ENCODE peak calls at places on chromosomes 3 and 15, in five cellular contexts. B is neuronal stem cell, O is H9, E is trophoblast cell, H is H1. R is an unnamed sample.

GRCh38 chr3:136173939-136174338 is 22.2 kb downstream of the MSL2 start:
- DNase-seq in B (no peak), O (no peak), E (no peak), H (no peak), R (no peak)

GRCh38 chr3:39638286-39638685 is 170.8 kb downstream of the MOBP start:
- DNase-seq in B (no peak), O (no peak), E (no peak), H (no peak), R (no peak)

GRCh38 chr3:186990878-186991308 is 60.6 kb downstream of the ST6GAL1 start:
- DNase-seq in B (no peak), O (no peak), E (peak; percentile 74), H (no peak), R (no peak)

GRCh38 chr3:97949110-97949485 is 23.1 kb downstream of the RIOX2 start:
- DNase-seq in B (no peak), O (no peak), E (no peak), H (no peak), R (no peak)

GRCh38 chr15:68497206-68497910 is 65.4 kb upstream of the ITGA11 start:
- DNase-seq in B (no peak), O (no peak), E (no peak), H (peak; percentile 28), R (no peak)

GRCh38 chr3:146468234-146468931 is 978 bp downstream of the PLSCR2 start:
- DNase-seq in B (no peak), O (no peak), E (no peak), H (no peak), R (no peak)

GRCh38 chr3:151383956-151384355 is 597 bp downstream of the P2RY12 start:
- DNase-seq in B (no peak), O (no peak), E (no peak), H (no peak), R (no peak)

GRCh38 chr15:43237842-43238470 is 17.1 kb upstream of the EPB42 start:
- DNase-seq in B (no peak), O (no peak), E (no peak), H (no peak), R (no peak)

GRCh38 chr3:169668081-169668956 is 4.8 kb upstream of the MECOM start:
- DNase-seq in B (peak; percentile 52), O (peak; percentile 54), E (peak; percentile 58), H (peak; percentile 73), R (peak; percentile 35)

DNA sequence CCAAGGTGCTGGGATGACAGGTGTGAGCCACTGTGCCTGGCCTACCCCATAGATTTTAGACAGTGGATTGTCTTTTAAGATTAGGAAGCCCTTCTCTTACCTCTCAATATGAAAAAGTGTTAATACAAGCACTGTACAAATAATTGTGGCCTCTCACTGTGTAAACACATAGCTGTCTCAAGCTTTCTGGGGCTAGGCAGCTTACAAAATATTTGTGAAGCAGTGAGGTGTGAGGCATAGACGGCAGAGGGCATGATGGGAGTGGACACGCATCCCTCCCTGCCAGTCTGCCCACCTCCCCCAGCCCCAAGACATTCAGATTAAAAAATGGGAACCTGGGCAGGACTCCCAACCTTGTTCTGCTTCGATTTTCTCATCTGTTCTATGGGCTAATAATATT is 34.6 kb downstream of the SQOR start:
- DNase-seq in B (no peak), O (no peak), E (no peak), H (no peak), R (no peak)
- H3K4me2 ChIP-seq in B (no peak overlapping the region), O (no peak overlapping the region), E (no peak overlapping the region), H (no peak overlapping the region), R (no peak overlapping the region)

GRCh38 chr3:42600111-42600957 is at the start of gene NKTR:
- DNase-seq in B (peak; percentile 100), O (peak; percentile 100), E (peak; percentile 100), H (peak; percentile 100), R (peak; percentile 98)

GRCh38 chr3:42591811-42592210 is 1.2 kb downstream of the SS18L2 start:
- DNase-seq in B (no peak), O (no peak), E (no peak), H (no peak), R (no peak)

GRCh38 chr3:42590989-42591756 is 513 bp downstream of the SS18L2 start:
- DNase-seq in B (no peak), O (no peak), E (peak; percentile 22), H (no peak), R (peak; percentile 39)

GRCh38 chr3:42593635-42594034 is 3.0 kb downstream of the SS18L2 start:
- DNase-seq in B (no peak), O (no peak), E (no peak), H (no peak), R (no peak)

DNA sequence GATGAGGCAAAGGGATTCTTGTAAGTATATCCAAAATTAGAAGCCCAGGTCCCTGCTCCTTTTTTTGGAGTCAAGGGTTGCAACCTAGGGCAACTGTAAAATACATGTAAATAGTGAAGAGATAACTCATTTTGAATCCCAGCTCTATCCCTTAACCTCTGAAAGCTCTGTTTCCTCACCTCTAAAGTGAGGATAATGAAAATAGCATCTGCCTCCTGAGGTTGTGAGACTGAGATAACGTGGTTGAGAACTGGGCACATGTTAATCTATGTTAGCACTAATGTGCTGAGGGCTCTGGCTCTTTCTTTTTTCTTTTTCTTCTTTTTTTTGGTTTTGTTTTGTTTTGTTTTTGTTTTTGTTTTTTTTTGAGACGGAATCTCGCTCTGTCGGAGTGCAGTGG is 4.8 kb upstream of the NKTR start:
- DNase-seq in B (no peak), O (no peak), E (no peak), H (no peak), R (no peak)
- H2BK12ac ChIP-seq in B (no peak overlapping the region), O (no peak overlapping the region), E (no peak overlapping the region), H (no peak overlapping the region), R (no peak overlapping the region)

DNA sequence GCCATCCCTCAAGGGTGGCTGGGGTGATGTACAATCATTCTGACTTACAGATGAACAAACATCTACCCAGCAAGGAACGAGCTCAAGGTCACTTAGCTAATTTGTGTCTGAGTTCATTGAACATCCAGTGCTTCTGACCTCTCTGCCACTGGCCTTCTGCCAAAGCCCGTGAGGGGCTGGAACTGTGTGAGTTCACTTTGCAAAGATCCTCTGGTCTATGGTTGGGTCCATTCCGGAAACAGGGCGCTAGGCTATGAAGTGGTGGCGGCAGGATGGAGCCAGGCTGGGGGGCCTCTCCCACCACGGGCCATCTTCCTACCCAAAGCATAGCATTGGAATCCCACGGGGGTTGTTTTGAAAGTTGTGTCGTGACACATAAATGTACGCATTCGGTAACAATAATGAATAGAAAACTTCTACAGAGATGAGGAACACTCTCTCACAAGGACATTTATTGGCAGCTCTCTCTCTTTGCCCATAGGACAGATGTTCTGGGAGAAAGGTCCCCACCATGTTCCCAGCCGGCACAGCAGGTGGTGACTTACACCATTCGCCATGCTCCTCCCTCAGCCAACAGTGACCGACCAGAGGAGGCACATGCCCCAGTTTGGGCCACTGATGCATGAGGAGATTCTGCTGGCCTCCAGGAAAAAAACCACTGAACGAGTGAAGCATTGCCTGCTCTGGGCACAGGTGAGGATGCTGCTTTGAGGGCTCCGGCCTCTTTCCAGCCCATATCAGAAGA is 214.7 kb upstream of the CHRNA7 start:
- DNase-seq in B (no peak), O (no peak), E (no peak), H (no peak), R (no peak)
- H2BK120ac ChIP-seq in B (no peak overlapping the region), O (no peak overlapping the region), E (no peak overlapping the region), H (no peak overlapping the region), R (no peak overlapping the region)

DNA sequence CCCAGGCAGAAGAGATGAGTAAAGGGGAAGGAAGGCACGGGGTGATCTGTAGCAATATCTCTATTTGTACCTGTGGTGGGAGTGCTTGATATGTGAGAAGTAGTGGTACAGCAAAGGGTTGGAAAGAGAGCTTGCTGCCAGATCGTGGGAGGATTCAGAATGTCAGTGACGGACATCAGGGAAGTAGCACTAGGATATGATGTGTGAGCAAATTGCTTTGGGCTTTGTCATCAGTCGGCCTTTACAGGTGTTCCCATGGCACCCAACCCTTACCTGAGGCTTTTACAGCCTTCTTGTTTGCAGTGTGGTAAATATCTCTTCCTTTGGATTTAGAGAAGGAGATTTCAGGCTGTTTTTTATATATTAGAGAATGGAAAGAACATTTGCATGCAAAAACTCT is 29.8 kb downstream of the IL1RAP start:
- DNase-seq in B (no peak), O (no peak), E (peak; percentile 75), H (no peak), R (no peak)
- H3K4me2 ChIP-seq in B (no peak overlapping the region), O (no peak overlapping the region), E (no peak overlapping the region), H (no peak overlapping the region), R (no peak overlapping the region)

GRCh38 chr3:23667536-23668429 is 138.0 kb upstream of the UBE2E1 start:
- DNase-seq in B (no peak), O (no peak), E (no peak), H (no peak), R (peak; percentile 63)
- H2BK12ac ChIP-seq in B (no peak overlapping the region), O (no peak overlapping the region), E (no peak overlapping the region), H (no peak overlapping the region), R (no peak overlapping the region)

GRCh38 chr15:77021088-77021481 is 26.2 kb downstream of the PSTPIP1 start:
- DNase-seq in B (no peak), O (no peak), E (no peak), H (no peak), R (no peak)

GRCh38 chr15:77018796-77019475 is 24.0 kb downstream of the PSTPIP1 start:
- DNase-seq in B (no peak), O (no peak), E (no peak), H (no peak), R (no peak)

GRCh38 chr15:77017761-77018720 is 23.1 kb downstream of the PSTPIP1 start:
- DNase-seq in B (no peak), O (no peak), E (no peak), H (no peak), R (no peak)

GRCh38 chr15:77020348-77021087 is 25.6 kb downstream of the PSTPIP1 start:
- DNase-seq in B (no peak), O (no peak), E (no peak), H (no peak), R (no peak)

GRCh38 chr15:77019476-77020331 is 24.8 kb downstream of the PSTPIP1 start:
- DNase-seq in B (no peak), O (no peak), E (no peak), H (no peak), R (peak; percentile 41)
- H2BK120ac ChIP-seq in B (no peak overlapping the region), O (no peak overlapping the region), E (no peak overlapping the region), H (no peak overlapping the region), R (no peak overlapping the region)

GRCh38 chr3:38090453-38090852 is 46.5 kb downstream of the ACAA1 start:
- DNase-seq in B (no peak), O (no peak), E (no peak), H (no peak), R (no peak)
- H3K4me2 ChIP-seq in B (no peak overlapping the region), O (no peak overlapping the region), E (no peak overlapping the region), H (no peak overlapping the region), R (no peak overlapping the region)

GRCh38 chr3:185024966-185025365 is 127.9 kb downstream of the C3orf70 start:
- DNase-seq in B (no peak), O (no peak), E (no peak), H (no peak), R (no peak)
- H2BK12ac ChIP-seq in B (no peak overlapping the region), O (no peak overlapping the region), E (no peak overlapping the region), H (no peak overlapping the region), R (no peak overlapping the region)

GRCh38 chr3:37181766-37182165 is 7.4 kb upstream of the LRRFIP2 start:
- DNase-seq in B (no peak), O (no peak), E (peak; percentile 64), H (peak; percentile 24), R (no peak)

GRCh38 chr3:37182816-37183215 is 8.4 kb upstream of the LRRFIP2 start:
- DNase-seq in B (no peak), O (no peak), E (no peak), H (no peak), R (no peak)

GRCh38 chr3:37183375-37183831 is 9.0 kb upstream of the LRRFIP2 start:
- DNase-seq in B (no peak), O (no peak), E (peak; percentile 98), H (peak; percentile 19), R (peak; percentile 75)

GRCh38 chr3:37179144-37179967 is 5.0 kb upstream of the LRRFIP2 start:
- DNase-seq in B (no peak), O (no peak), E (no peak), H (no peak), R (no peak)

GRCh38 chr3:37183976-37184375 is 9.6 kb upstream of the LRRFIP2 start:
- DNase-seq in B (no peak), O (no peak), E (no peak), H (peak; percentile 1), R (no peak)
- H2BK120ac ChIP-seq in B (no peak overlapping the region), O (no peak overlapping the region), E (no peak overlapping the region), H (no peak overlapping the region), R (no peak overlapping the region)

R was measured in mesenchymal stem cell.